ENCODE peak calls at places on chromosomes 2 and 18, in ten cellular contexts. U is hepatocyte, C is AG08396, X is kidney glomerular epithelial cell, G is fibroblast of the aortic adventitia, H is T-cell, Z is NCI-H1105 treated with DMSO at 0.1 percent for 48 hours, J is cerebellar cortex, P is activated T-cell treated with anti-CD3 and anti-CD28 coated beads for 4 hours, V is ovary. T is an unnamed sample.

GRCh38 chr2:20227894-20228505 is 3.1 kb upstream of the SDC1 start:
- DNase-seq in G (no peak), Z (no peak), C (no peak), V (no peak), P (no peak), H (no peak), U (no peak), X (no peak), J (no peak), T (no peak)

GRCh38 chr2:67209107-67209506 is 188.0 kb upstream of the ETAA1 start:
- DNase-seq in J (no peak), X (no peak), C (no peak), U (no peak), G (no peak), P (no peak), V (no peak), H (no peak), Z (peak), T (no peak)

GRCh38 chr2:85777441-85777861 is 23.7 kb downstream of the ATOH8 start:
- DNase-seq in X (no peak), P (no peak), H (no peak), Z (no peak), J (no peak), V (peak), G (peak), U (no peak), C (no peak), T (no peak)

GRCh38 chr2:151669585-151670081 is 64.6 kb downstream of the NEB start:
- DNase-seq in P (no peak), U (no peak), J (peak), X (peak), V (no peak), C (no peak), Z (no peak), H (no peak), G (no peak), T (no peak)

GRCh38 chr2:103959174-103960125 is 894.5 kb upstream of the POU3F3 start:
- DNase-seq in U (peak), V (no peak), H (no peak), X (peak), C (no peak), Z (peak), G (no peak), P (no peak), J (peak), T (no peak)

GRCh38 chr2:222532315-222532714 is 108.0 kb downstream of the SGPP2 start:
- DNase-seq in G (no peak), H (no peak), C (no peak), P (no peak), X (no peak), J (no peak), V (no peak), Z (no peak), U (no peak), T (no peak)

GRCh38 chr2:68185541-68186164 is 28.0 kb downstream of the PNO1 start:
- DNase-seq in Z (peak), X (no peak), H (peak), U (peak), C (no peak), V (no peak), G (peak), P (peak), J (peak), T (no peak)

GRCh38 chr2:16650287-16651249 is 15.1 kb downstream of the CYRIA start:
- DNase-seq in Z (no peak), V (no peak), G (peak), P (no peak), X (peak), C (peak), H (no peak), U (no peak), J (no peak), T (no peak)

GRCh38 chr2:103355287-103355686 is 593.5 kb downstream of the TMEM182 start:
- DNase-seq in U (no peak), Z (no peak), H (no peak), P (no peak), G (no peak), V (no peak), X (no peak), J (no peak), C (no peak), T (no peak)

GRCh38 chr2:100228415-100228814 is 86.0 kb upstream of the AFF3 start:
- DNase-seq in U (no peak), P (no peak), Z (no peak), C (no peak), J (no peak), X (no peak), G (no peak), H (no peak), V (no peak), T (no peak)

GRCh38 chr18:45416168-45416567 is 199.1 kb upstream of the SLC14A2 start:
- DNase-seq in J (peak), Z (peak), V (no peak), X (peak), H (no peak), U (peak), C (no peak), G (no peak), P (no peak), T (peak)

GRCh38 chr18:12283256-12283655 is 24.8 kb upstream of the TUBB6 start:
- DNase-seq in X (no peak), C (no peak), G (no peak), J (peak), P (no peak), U (no peak), V (no peak), H (no peak), Z (no peak), T (no peak)